ENCODE peak calls at places on chromosomes 5 and 9, in four cellular contexts. P is H1, Q is HepG2, C is GM12878. L is an unnamed sample.

GRCh38 chr5:1096792-1097191 is 15.1 kb downstream of the SLC12A7 start:
- DNase-seq in P (no peak), Q (no peak), C (no peak), L (no peak)

GRCh38 chr5:113199122-113199905 is 222.7 kb downstream of the DCP2 start:
- DNase-seq in P (no peak), Q (no peak), C (no peak), L (no peak)

GRCh38 chr5:157915638-157916037 is 56.7 kb upstream of the CLINT1 start:
- DNase-seq in P (no peak), Q (peak; percentile 17), C (no peak), L (no peak)

GRCh38 chr5:160959804-160960203 is 107.8 kb upstream of the ATP10B start:
- DNase-seq in P (no peak), Q (no peak), C (peak; percentile 62), L (no peak)

GRCh38 chr9:100213730-100214477 is 114.9 kb downstream of the INVS start:
- DNase-seq in P (no peak), Q (no peak), C (no peak), L (peak; percentile 27)

GRCh38 chr5:143025971-143026370 is 255.8 kb downstream of the ARHGAP26 start:
- DNase-seq in P (no peak), Q (no peak), C (no peak), L (no peak)

GRCh38 chr5:10652151-10652550 is 88.3 kb downstream of the ANKRD33B start:
- DNase-seq in P (no peak), Q (peak; percentile 12), C (no peak), L (no peak)

GRCh38 chr5:173866249-173867172 is 21.6 kb upstream of the CPEB4 start:
- DNase-seq in P (no peak), Q (no peak), C (no peak), L (peak; percentile 97)

GRCh38 chr5:73199671-73200070 is 26.7 kb downstream of the TMEM174 start:
- DNase-seq in P (no peak), Q (no peak), C (no peak), L (no peak)

GRCh38 chr5:116814656-116815055 is 240.0 kb upstream of the SEMA6A start:
- DNase-seq in P (no peak), Q (no peak), C (no peak), L (no peak)

GRCh38 chr9:84669008-84669292 is 579 bp upstream of the NTRK2 start:
- DNase-seq in P (no peak), Q (no peak), C (no peak), L (no peak)

GRCh38 chr9:127184641-127185040 is 62.2 kb upstream of the ANGPTL2 start:
- DNase-seq in P (no peak), Q (no peak), C (no peak), L (no peak)

GRCh38 chr9:120970249-120970648 is 43.7 kb upstream of the TRAF1 start:
- DNase-seq in P (no peak), Q (peak; percentile 20), C (no peak), L (no peak)

GRCh38 chr5:169142264-169142970 is 158.5 kb downstream of the SLIT3 start:
- DNase-seq in P (no peak), Q (no peak), C (no peak), L (no peak)

GRCh38 chr5:109152565-109152964 is 257.2 kb downstream of the PJA2 start:
- DNase-seq in P (no peak), Q (no peak), C (no peak), L (no peak)

DNA sequence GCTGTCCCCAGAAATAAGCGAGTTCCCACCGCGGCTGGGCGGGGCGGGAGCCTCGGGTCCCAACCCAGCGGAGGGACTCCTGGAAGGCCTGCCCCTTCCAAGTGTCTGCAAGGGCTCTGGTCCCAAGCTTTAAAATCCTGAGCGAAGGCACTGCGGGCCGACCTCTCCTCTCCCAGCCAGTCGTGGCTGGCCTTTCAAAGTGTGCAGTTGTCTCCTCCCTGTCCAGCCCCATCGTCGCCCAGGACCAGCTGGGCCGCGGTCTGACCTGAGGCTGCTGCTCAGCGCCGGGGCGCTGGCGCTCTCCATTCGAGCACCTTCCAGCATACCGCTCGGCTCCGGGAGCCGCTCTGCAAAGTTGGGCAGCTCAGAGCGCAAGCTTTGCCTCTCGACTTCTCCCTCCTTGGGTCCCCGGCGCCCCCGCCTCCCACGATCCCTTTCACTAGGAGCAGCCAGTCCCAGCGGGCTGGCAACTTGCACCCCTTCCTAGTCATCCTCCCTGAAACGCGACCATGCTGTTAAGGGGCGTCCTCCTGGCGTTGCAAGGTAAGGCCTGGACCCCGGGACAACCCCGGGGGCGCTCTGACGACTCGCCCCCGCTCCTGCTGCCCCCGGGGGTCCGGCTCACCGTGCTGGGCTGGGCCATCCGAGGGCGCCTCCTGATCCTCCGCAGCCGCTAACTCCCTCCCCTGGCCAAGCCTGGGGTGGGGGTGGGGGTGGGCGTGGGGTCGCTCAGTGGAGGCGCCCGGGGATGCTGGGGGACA is at the start of gene MAMDC2:
- DNase-seq in P (no peak), Q (no peak), C (no peak), L (no peak)
- TF ChIP-seq EZH2 in P (no peak), Q (no peak), C (no peak), L (no peak)

GRCh38 chr5:65125681-65126080 is 356.0 kb downstream of the ADAMTS6 start:
- DNase-seq in P (no peak), Q (no peak), C (no peak), L (no peak)

GRCh38 chr5:65126192-65126591 is 355.5 kb downstream of the ADAMTS6 start:
- DNase-seq in P (no peak), Q (no peak), C (no peak), L (no peak)

GRCh38 chr5:65126670-65127069 is 355.1 kb downstream of the ADAMTS6 start:
- DNase-seq in P (no peak), Q (no peak), C (no peak), L (no peak)

GRCh38 chr5:65128226-65128625 is 353.5 kb downstream of the ADAMTS6 start:
- DNase-seq in P (no peak), Q (no peak), C (no peak), L (no peak)

GRCh38 chr5:65127181-65127901 is 354.4 kb downstream of the ADAMTS6 start:
- DNase-seq in P (no peak), Q (no peak), C (no peak), L (no peak)
- TF ChIP-seq CBX5 in P (no peak), Q (no peak), C (no peak), L (no peak)

GRCh38 chr9:69671291-69671903 is 774 bp downstream of the APBA1 start:
- DNase-seq in P (no peak), Q (no peak), C (no peak), L (no peak)
- TF ChIP-seq EZH2 in P (no peak), Q (no peak), C (no peak), L (no peak)

GRCh38 chr9:115717711-115718173 is 435.8 kb upstream of the PAPPA start:
- DNase-seq in P (no peak), Q (no peak), C (no peak), L (no peak)
- TF ChIP-seq CBX5 in P (no peak), Q (no peak), C (no peak), L (no peak)

GRCh38 chr9:37037137-37037743 is 3.2 kb upstream of the PAX5 start:
- DNase-seq in P (no peak), Q (no peak), C (no peak), L (no peak)
- TF ChIP-seq EZH2 in P (peak; percentile 42), Q (no peak), C (no peak), L (no peak)

GRCh38 chr5:89204766-89205165 is 321.8 kb upstream of the MEF2C start:
- DNase-seq in P (no peak), Q (no peak), C (no peak), L (no peak)
- TF ChIP-seq CBX5 in P (no peak), Q (no peak), C (no peak), L (no peak)

GRCh38 chr5:80573062-80573461 is 3.0 kb upstream of the ANKRD34B start:
- DNase-seq in P (no peak), Q (no peak), C (no peak), L (no peak)

GRCh38 chr5:80569961-80570786 is at the start of gene ANKRD34B:
- DNase-seq in P (peak; percentile 51), Q (no peak), C (no peak), L (no peak)

GRCh38 chr5:80568251-80568650 is 1.8 kb downstream of the ANKRD34B start:
- DNase-seq in P (no peak), Q (no peak), C (no peak), L (no peak)

GRCh38 chr5:80566711-80567259 is 3.3 kb downstream of the ANKRD34B start:
- DNase-seq in P (no peak), Q (no peak), C (no peak), L (no peak)

GRCh38 chr5:80569086-80569960 is 757 bp downstream of the ANKRD34B start:
- DNase-seq in P (no peak), Q (no peak), C (no peak), L (no peak)
- TF ChIP-seq EZH2 in P (peak; percentile 77), Q (no peak), C (no peak), L (no peak)

DNA sequence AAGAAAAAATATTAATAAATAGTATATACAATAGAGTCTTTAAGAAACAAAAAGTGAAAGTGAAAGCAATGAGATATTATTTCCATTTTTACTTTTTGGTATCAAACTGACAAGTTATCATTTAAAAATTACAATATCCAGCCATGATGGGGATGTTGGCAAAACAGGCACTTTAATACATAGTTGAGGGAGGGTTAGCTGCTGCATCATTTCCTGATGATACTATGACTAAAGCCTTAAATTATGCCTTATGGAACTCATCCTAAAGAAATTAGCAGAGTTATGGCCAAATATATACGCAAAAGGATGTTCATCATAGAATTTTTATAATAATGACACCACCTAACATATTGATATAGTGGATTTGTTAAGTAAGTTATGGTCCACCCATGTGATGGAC is 109.6 kb downstream of the CARTPT start:
- DNase-seq in P (no peak), Q (no peak), C (no peak), L (no peak)
- TF ChIP-seq CBX5 in P (no peak), Q (no peak), C (no peak), L (no peak)

GRCh38 chr9:99147177-99147576 is 42.3 kb downstream of the TGFBR1 start:
- DNase-seq in P (no peak), Q (no peak), C (no peak), L (no peak)
- TF ChIP-seq EZH2 in P (no peak), Q (no peak), C (no peak), L (no peak)